ENCODE peak calls at places on chromosomes 5 and 9, in six cellular contexts. S is transverse colon; P is effector memory CD4-positive, alpha-beta T cell; I is spleen; X is lower lobe of right lung; Y is ovary. T is an unnamed sample.

GRCh38 chr5:120717381-120717780 is 253.3 kb downstream of the PRR16 start:
- DNase-seq in I (no peak), Y (no peak), P (no peak), S (no peak), X (no peak), T (no peak)

GRCh38 chr5:38845555-38846378 is at the start of gene OSMR:
- DNase-seq in S (peak; percentile 77), P (no peak), X (peak; percentile 93), I (peak; percentile 90), Y (peak; percentile 96), T (no peak)

GRCh38 chr9:74120470-74120869 is 376.7 kb upstream of the RORB start:
- DNase-seq in I (no peak), Y (no peak), P (no peak), S (no peak), X (no peak), T (no peak)

GRCh38 chr5:151222769-151223446 is 984 bp downstream of the CCDC69 start:
- DNase-seq in S (peak; percentile 69), Y (peak; percentile 53), P (peak; percentile 14), I (peak; percentile 92), X (peak; percentile 74), T (peak; percentile 73)

GRCh38 chr9:104544644-104545043 is 8.0 kb upstream of the OR13C3 start:
- DNase-seq in I (no peak), S (no peak), P (no peak), X (no peak), Y (no peak), T (no peak)

GRCh38 chr5:78984020-78984610 is 995 bp downstream of the ARSB start:
- DNase-seq in X (no peak), I (no peak), P (no peak), Y (no peak), S (no peak), T (no peak)

GRCh38 chr9:14222149-14222835 is 91.6 kb downstream of the NFIB start:
- DNase-seq in I (no peak), S (no peak), X (no peak), P (no peak), Y (no peak), T (no peak)

GRCh38 chr9:85178486-85178885 is 509.0 kb downstream of the NTRK2 start:
- DNase-seq in Y (no peak), S (no peak), X (no peak), P (no peak), I (no peak), T (no peak)

GRCh38 chr9:117019242-117019641 is 332.1 kb downstream of the TRIM32 start:
- DNase-seq in S (no peak), P (no peak), I (no peak), Y (no peak), X (no peak), T (no peak)

GRCh38 chr9:2727966-2728613 is 10.8 kb downstream of the KCNV2 start:
- DNase-seq in S (no peak), P (no peak), X (no peak), I (no peak), Y (no peak), T (no peak)

GRCh38 chr9:22238809-22239684 is 207.6 kb upstream of the DMRTA1 start:
- DNase-seq in S (no peak), Y (no peak), I (no peak), P (no peak), X (no peak), T (peak; percentile 12)

GRCh38 chr5:116660929-116661328 is 86.3 kb upstream of the SEMA6A start:
- DNase-seq in X (no peak), Y (no peak), I (no peak), S (no peak), P (no peak), T (no peak)

GRCh38 chr5:34743878-34744277 is 87.8 kb downstream of the RAI14 start:
- DNase-seq in X (no peak), S (no peak), Y (no peak), P (no peak), I (no peak), T (no peak)

GRCh38 chr9:120904999-120905793 is 21.4 kb downstream of the TRAF1 start:
- DNase-seq in X (no peak), I (no peak), P (no peak), S (no peak), Y (no peak), T (no peak)

GRCh38 chr5:1468247-1468612 is 23.0 kb upstream of the SLC6A3 start:
- DNase-seq in S (no peak), P (no peak), I (no peak), X (no peak), Y (peak; percentile 39), T (no peak)

GRCh38 chr5:174436805-174437204 is 287.6 kb upstream of the MSX2 start:
- DNase-seq in S (no peak), I (no peak), X (no peak), Y (no peak), P (no peak), T (no peak)

GRCh38 chr9:15277400-15278137 is 29.4 kb downstream of the TTC39B start:
- DNase-seq in P (no peak), X (no peak), I (no peak), Y (no peak), S (no peak), T (no peak)

GRCh38 chr9:126440042-126440441 is 113.4 kb downstream of the MVB12B start:
- DNase-seq in X (no peak), S (no peak), P (no peak), Y (no peak), I (no peak), T (no peak)

GRCh38 chr9:132901859-132902831 is 23.4 kb downstream of the SPACA9 start:
- DNase-seq in Y (peak; percentile 83), I (peak; percentile 78), X (no peak), P (peak; percentile 52), S (peak; percentile 67), T (peak; percentile 82)

GRCh38 chr9:132905726-132906125 is 27.0 kb downstream of the SPACA9 start:
- DNase-seq in I (no peak), P (no peak), Y (no peak), S (no peak), X (no peak), T (no peak)

GRCh38 chr9:132898043-132898442 is 19.3 kb downstream of the SPACA9 start:
- DNase-seq in I (no peak), P (no peak), S (no peak), Y (no peak), X (no peak), T (no peak)

GRCh38 chr9:132908635-132909034 is 29.9 kb downstream of the SPACA9 start:
- DNase-seq in I (no peak), P (peak; percentile 28), X (no peak), S (no peak), Y (no peak), T (peak; percentile 69)

DNA sequence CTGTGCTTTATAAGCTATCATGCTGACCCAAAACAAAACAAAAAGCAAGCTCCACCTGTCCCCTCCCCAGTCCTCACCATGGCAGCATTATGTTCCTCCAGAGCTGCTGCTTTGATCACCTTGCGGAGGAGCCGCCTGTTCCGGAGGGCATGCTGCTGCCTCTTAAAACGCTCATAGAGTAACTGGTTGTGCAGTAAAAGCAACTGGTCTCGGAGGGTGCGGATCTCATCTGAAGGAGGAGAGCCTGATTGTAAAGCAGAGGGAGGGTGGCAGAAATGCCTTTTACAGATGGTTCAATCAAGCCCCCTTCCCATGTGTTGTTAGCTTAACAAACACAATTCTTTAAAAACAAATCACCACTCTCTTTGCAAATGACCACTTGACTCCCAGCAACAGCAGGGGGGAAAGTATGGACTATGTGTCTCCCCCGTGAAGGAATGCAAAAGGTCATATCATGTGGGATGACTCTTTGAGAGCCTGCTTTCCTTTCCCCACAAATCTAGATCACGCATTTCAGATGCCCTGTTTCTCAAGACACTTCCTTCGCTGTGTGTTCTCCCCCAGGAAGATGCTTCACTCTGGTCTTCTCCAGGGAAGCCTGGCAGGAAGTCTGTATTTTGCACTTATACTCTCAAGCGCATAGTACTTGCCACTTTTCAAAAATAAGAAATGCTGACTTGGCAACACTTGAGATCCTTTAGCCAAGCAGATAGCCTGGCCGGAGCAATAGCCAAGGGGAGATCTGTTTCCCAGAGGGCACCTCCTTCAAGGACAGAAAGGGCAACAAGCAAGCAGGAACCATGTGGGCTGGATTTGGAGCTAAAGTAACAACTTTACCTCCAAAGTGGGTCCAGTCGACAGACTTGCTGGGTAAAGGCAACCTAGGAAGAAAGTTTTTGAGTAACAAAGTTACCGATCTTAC is 25.1 kb downstream of the SPACA9 start:
- DNase-seq in S (no peak), P (no peak), Y (no peak), I (no peak), X (no peak), T (no peak)
- H3K36me3 ChIP-seq in S (no peaks in the 10 kb centered on the region), P (peaks cover 45% of the 10 kb centered on the region), Y (no peaks in the 10 kb centered on the region), I (peaks cover 55% of the 10 kb centered on the region), X (peaks cover 83% of the 10 kb centered on the region), T (peaks cover 48% of the 10 kb centered on the region)

DNA sequence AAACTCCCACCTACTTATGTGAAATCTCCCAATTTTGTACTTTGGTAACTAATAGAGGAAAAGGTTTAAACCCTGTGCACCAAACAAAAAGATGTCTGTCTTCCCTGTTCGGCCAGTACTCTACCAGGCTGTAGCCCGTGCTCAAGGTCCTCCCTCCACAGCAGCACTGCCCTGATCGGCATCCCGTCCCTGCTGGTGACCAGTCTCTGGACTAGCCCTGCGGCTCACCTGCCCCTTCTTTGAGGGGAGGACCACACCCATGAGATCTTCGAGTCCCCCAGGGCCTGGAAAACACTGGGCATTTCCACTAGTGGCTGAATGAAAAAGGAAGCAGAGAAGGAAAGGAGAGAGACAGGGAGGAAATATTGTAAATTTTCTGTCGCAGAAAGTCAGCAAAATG is 2.8 kb downstream of the GFPT2 start:
- DNase-seq in Y (no peak), I (no peak), S (no peak), X (no peak), P (no peak), T (no peak)
- H3K36me3 ChIP-seq in Y (no peaks in the 10 kb centered on the region), I (no peaks in the 10 kb centered on the region), S (no peaks in the 10 kb centered on the region), X (no peaks in the 10 kb centered on the region), P (no peaks in the 10 kb centered on the region), T (no peaks in the 10 kb centered on the region)

DNA sequence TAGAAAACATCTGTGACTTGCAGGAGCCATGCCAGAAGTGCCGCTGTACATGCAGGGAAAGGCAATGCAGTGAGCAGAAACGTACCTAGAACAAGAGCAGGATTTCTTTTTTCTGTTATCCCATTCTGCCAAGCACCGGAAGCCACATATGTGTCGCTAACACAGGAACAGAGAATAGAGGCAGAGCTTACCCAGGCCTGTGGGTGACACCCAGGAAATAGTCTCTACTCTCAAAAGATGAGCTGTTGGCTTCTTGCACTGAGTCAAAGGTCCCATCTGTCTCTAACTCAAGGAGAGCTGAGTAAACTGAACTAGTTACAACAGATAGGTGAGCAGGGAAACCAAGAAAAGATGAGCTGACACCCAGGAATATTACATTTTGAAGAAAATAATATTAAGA is 5.8 kb downstream of the ADAMTS19 start:
- DNase-seq in S (no peak), P (no peak), I (no peak), Y (no peak), X (no peak), T (no peak)
- H3K36me3 ChIP-seq in S (no peaks in the 10 kb centered on the region), P (no peaks in the 10 kb centered on the region), I (no peaks in the 10 kb centered on the region), Y (no peaks in the 10 kb centered on the region), X (no peaks in the 10 kb centered on the region), T (no peaks in the 10 kb centered on the region)

GRCh38 chr5:69271376-69271775 is 36.7 kb downstream of the CDK7 start:
- DNase-seq in X (peak; percentile 53), I (no peak), S (peak; percentile 23), P (no peak), Y (no peak), T (no peak)

GRCh38 chr5:69261034-69261433 is 26.3 kb downstream of the CDK7 start:
- DNase-seq in I (no peak), S (no peak), Y (no peak), X (no peak), P (no peak), T (no peak)

GRCh38 chr5:69270827-69271226 is 36.1 kb downstream of the CDK7 start:
- DNase-seq in Y (no peak), I (no peak), X (no peak), S (no peak), P (no peak), T (no peak)

GRCh38 chr5:69268899-69269298 is 34.2 kb downstream of the CDK7 start:
- DNase-seq in X (no peak), S (no peak), I (no peak), Y (no peak), P (no peak), T (no peak)

GRCh38 chr5:69265931-69266330 is 31.2 kb downstream of the CDK7 start:
- DNase-seq in I (peak; percentile 73), S (no peak), P (no peak), X (peak; percentile 48), Y (no peak), T (no peak)
- H3K36me3 ChIP-seq in I (peaks cover 41% of the 10 kb centered on the region), S (no peaks in the 10 kb centered on the region), P (peaks cover 30% of the 10 kb centered on the region), X (peaks cover 79% of the 10 kb centered on the region), Y (no peaks in the 10 kb centered on the region), T (peaks cover 7% of the 10 kb centered on the region)

T was measured in CD4-positive, alpha-beta memory T cell.